ENCODE peak calls at places on chromosomes 6 and 20, in five cellular contexts. E is HepG2, B is A549, Z is K562, M is H1. C is an unnamed sample.

GRCh38 chr6:32198866-32199265 is 6.4 kb upstream of the GPSM3 start:
- DNase-seq in Z (no peak), E (no peak), M (no peak), B (no peak), C (no peak)

GRCh38 chr6:6686748-6687601 is 98.5 kb downstream of the LY86 start:
- DNase-seq in B (peak; percentile 88), M (peak; percentile 94), E (peak; percentile 91), Z (peak; percentile 100), C (peak; percentile 96)

GRCh38 chr6:142530566-142530965 is 228.8 kb downstream of the ADGRG6 start:
- DNase-seq in M (no peak), E (no peak), Z (no peak), B (no peak), C (no peak)

GRCh38 chr20:42380287-42380686 is 762.1 kb upstream of the CHD6 start:
- DNase-seq in B (no peak), Z (no peak), M (no peak), E (no peak), C (no peak)

GRCh38 chr6:168091381-168092264 is 12.6 kb upstream of the FRMD1 start:
- DNase-seq in B (no peak), Z (no peak), E (no peak), M (no peak), C (no peak)

GRCh38 chr6:114083251-114083650 is 112.3 kb upstream of the HDAC2 start:
- DNase-seq in Z (no peak), M (no peak), B (no peak), E (no peak), C (no peak)

GRCh38 chr6:12811519-12811918 is 95.0 kb downstream of the PHACTR1 start:
- DNase-seq in M (no peak), B (no peak), Z (no peak), E (no peak), C (no peak)

GRCh38 chr6:154689654-154690053 is 43.6 kb upstream of the SCAF8 start:
- DNase-seq in M (no peak), Z (no peak), B (no peak), E (no peak), C (no peak)

GRCh38 chr6:147909645-147910044 is 401.2 kb downstream of the SAMD5 start:
- DNase-seq in B (no peak), E (no peak), Z (no peak), M (no peak), C (no peak)

GRCh38 chr6:41577356-41577864 is 31.2 kb downstream of the FOXP4 start:
- DNase-seq in E (no peak), M (no peak), B (no peak), Z (no peak), C (no peak)

DNA sequence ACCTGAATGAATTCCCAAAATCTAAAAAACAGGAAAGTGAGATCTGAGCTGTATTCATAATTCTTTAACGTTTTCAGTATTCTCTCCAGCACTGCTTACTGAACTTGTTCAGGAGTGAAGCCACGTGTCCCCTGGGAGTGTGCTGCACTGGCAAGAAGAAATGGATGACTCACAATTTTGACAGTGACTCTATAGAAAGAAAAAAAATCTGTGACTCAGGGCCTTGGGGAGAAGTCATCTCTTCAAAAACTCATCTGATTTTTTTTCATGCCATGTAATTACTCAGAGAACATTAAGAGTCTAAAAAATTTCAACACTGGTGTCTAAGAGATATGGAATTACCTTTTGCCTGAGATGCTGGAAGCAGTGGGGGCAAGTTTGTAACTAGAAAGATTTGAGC is 39.7 kb downstream of the ANKEF1 start:
- DNase-seq in E (peak; percentile 38), B (peak; percentile 75), M (no peak), Z (peak; percentile 7), C (peak; percentile 76)
- H3K4me2 ChIP-seq in E (no peak overlapping the region), B (peak overlapping the region; percentile 64), M (no peak overlapping the region), Z (no peak overlapping the region), C (peak overlapping the region; percentile 16)

DNA sequence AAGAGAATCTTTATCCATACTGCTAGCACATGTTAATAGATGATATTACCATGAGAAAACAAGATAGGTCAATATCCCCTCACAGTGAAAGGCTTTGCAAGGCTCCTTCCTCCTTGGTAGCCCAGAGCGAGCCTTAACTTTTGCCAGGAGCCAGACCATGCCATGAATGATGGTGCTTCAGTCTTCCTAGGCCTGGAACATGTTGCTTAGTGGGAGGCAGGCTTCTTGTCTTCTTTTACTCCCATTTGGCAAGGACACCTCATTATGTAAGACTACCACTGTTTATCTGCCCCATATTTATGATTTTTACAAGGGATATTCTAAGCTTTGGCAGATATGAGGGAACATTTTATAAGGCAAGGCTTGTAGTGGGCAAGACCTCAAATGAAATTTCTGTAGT is 90.8 kb downstream of the GJA1 start:
- DNase-seq in Z (no peak), B (no peak), M (no peak), E (no peak), C (no peak)
- TF ChIP-seq JUN in Z (no peak), B (no peak), M (no peak), E (no peak), C (no peak)

DNA sequence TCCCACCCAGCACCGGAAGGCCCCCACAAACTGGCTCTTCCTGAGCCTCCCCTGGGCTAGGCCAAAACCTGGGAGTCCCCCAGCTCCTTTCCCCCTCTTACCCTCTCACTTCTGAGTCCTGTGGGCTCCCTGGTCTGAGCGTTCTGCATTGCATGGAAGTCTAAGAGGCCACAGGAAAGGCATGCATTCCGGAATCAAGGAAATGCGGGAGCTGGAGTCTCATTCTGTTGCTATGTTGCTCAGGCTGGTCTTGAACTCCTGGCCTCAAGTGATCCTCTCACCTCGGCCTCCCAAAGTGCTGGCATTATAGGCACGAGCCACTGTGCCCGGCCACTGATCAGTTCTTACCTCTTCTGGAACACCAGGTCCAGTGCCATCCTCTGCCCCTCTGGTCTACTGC is 45.9 kb downstream of the UBE2V1 start:
- DNase-seq in M (no peak), B (no peak), Z (no peak), E (no peak), C (no peak)
- H3K4me2 ChIP-seq in M (no peak overlapping the region), B (no peak overlapping the region), Z (no peak overlapping the region), E (no peak overlapping the region), C (no peak overlapping the region)

DNA sequence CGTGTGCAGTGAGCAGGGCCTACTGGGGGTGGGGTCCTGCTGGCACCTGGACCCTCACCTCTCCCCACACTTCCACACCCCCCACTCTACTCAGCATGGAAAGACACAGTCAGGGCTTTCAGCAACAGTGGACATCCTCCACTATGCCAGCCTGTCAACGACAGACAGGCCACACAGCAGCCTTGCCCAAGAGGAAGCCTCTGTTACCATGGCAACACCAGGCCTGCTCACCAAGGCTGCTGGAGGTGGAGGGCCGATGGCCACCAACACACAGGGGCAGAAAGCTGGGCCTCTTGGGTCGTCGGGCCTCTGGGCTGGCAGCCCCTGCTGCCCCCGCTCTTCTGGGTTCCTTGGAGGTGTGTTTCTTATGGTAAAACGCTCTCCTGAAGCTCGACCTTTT is 13.6 kb downstream of the BNIP5 start:
- DNase-seq in E (no peak), B (no peak), M (no peak), Z (no peak), C (no peak)
- TF ChIP-seq JUN in E (no peak), B (no peak), M (no peak), Z (no peak), C (no peak)

DNA sequence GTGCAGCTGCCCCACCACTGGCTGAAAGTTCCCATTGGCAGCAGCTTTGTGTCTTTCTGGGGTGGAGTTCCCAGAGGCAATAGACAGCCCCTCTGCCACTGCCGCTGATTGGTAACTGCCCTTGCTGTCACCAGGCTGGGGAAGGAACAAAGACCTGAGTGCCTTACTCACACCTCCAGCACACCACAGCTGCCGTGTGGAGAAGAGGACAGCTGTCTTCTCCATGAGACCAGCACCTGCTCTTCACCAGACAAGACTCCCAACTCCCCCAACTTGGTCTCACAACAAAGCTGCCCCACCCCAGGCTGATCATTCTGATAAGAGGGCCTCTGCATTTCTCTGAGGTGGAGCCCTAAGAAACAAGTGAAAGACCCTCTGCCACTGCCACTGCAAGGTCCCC is 39.7 kb upstream of the PTCHD4 start:
- DNase-seq in M (no peak), B (no peak), E (no peak), Z (no peak), C (no peak)
- H3K4me2 ChIP-seq in M (no peak overlapping the region), B (no peak overlapping the region), E (no peak overlapping the region), Z (no peak overlapping the region), C (no peak overlapping the region)

DNA sequence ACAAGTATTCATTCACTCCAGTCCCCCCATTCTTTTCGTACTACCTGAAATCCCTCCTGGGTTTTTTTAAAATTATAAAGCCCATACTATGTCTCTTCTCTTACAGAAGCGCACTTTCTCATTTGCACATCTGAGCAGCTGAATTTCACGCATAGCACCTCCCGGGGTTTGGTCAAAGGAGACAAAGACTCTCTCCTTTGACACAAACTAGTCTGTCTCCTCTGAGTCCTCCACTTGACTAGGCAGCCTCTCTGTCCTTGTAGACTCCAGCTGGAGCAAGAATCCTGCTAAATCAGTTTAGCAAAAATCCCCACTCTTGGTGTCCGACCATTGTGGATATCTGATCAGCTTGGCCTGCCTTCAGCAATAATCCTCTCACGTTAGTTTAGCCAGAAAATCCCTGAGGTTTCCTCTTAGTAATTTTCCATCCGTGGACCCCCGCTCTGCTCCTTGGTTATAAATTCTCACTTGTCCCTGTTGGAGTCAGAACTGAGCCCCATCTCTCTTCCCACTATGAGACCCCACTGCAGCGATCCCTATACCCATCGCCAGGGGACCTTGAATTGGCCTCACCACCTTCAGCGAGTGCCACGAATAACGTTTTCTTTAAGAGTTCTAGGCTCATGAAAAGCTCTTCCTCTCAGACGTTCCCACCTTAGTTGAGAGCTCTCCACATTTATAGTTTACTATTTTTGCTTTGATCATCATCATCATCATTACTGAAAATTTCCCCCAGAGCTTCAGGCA is 29.0 kb downstream of the PDYN start:
- DNase-seq in Z (no peak), E (no peak), M (no peak), B (no peak), C (no peak)
- TF ChIP-seq JUN in Z (no peak), E (no peak), M (no peak), B (no peak), C (no peak)

GRCh38 chr6:75213732-75214131 is 7.9 kb upstream of the COL12A1 start:
- DNase-seq in M (no peak), Z (no peak), B (no peak), E (no peak), C (no peak)

GRCh38 chr6:75210885-75211739 is 5.3 kb upstream of the COL12A1 start:
- DNase-seq in E (peak; percentile 37), Z (peak; percentile 76), B (no peak), M (no peak), C (peak; percentile 60)

GRCh38 chr6:75213112-75213511 is 7.3 kb upstream of the COL12A1 start:
- DNase-seq in E (no peak), Z (no peak), B (no peak), M (no peak), C (peak; percentile 48)

GRCh38 chr6:75209432-75209723 is 3.5 kb upstream of the COL12A1 start:
- DNase-seq in Z (no peak), E (no peak), B (no peak), M (no peak), C (no peak)

DNA sequence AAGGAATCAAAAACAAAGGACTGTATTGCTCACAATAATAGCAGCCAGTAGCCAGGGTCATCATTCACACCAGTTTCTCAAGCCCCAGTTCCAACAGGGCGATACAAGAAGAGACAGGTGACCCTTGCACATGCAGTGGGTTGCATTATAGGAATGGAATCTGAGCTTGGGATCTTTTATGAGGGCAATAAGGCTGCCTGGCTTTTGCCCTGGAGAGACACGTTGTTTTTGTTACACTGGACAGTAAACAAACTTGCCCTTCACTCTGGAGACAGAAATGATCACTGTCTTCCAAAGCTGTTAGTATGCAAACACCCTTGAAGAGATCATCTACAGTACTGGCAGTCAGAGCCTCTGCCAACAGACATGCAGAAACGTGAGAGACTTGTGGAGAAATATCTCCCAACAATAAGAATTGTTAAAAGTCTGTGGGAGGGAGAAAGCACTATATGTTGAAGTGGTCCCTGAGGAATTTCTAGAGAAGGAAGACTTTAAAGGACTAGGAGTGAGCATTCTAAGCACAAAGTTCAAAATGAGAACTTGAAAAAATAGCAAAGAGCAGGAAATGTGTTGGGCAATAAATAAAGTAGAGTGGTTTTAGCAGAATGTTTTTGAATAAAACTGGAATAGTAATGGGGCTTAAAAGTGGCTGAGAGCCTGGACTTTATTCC is 6.2 kb upstream of the COL12A1 start:
- DNase-seq in M (no peak), Z (no peak), B (no peak), E (no peak), C (no peak)
- H3K4me2 ChIP-seq in M (peak overlapping the region; percentile 22), Z (no peak overlapping the region), B (no peak overlapping the region), E (no peak overlapping the region), C (no peak overlapping the region)

GRCh38 chr6:47478233-47479155 is 905 bp downstream of the CD2AP start:
- DNase-seq in M (no peak), Z (peak; percentile 87), B (peak; percentile 21), E (peak; percentile 43), C (peak; percentile 63)
- TF ChIP-seq JUN in M (no peak), Z (no peak), B (no peak), E (no peak), C (no peak)

C was measured in endothelial cell of umbilical vein.